ENCODE peak calls at places on chromosomes 12 and 14, in ten cellular contexts. One of them, this sample, is unnamed.

GRCh38 chr14:64997108-64997794 is 10.6 kb downstream of the FNTB start:
- DNase-seq in ELR: no peak
- DNase-seq in GM06990: no peak
- DNase-seq in NCI-H345: no peak
- DNase-seq in GM12891: no peak
- DNase-seq in choroid plexus epithelial cell: no peak
- DNase-seq in fibroblast of mammary gland: peak
- DNase-seq in DMS 273 treated with DMSO at 0.1 percent for 48 hours: no peak
- DNase-seq in GM10248: no peak
- DNase-seq in OCI-M1: no peak
- DNase-seq in this sample: peak

GRCh38 chr14:68879321-68879781 is 86.5 kb upstream of the ZFP36L1 start:
- DNase-seq in ELR: no peak
- DNase-seq in GM06990: no peak
- DNase-seq in NCI-H345: no peak
- DNase-seq in GM12891: no peak
- DNase-seq in choroid plexus epithelial cell: no peak
- DNase-seq in fibroblast of mammary gland: no peak
- DNase-seq in DMS 273 treated with DMSO at 0.1 percent for 48 hours: no peak
- DNase-seq in GM10248: no peak
- DNase-seq in OCI-M1: no peak
- DNase-seq in this sample: no peak

GRCh38 chr12:55126106-55126505 is at the start of gene OR9K2:
- DNase-seq in ELR: no peak
- DNase-seq in GM06990: no peak
- DNase-seq in NCI-H345: no peak
- DNase-seq in GM12891: no peak
- DNase-seq in choroid plexus epithelial cell: no peak
- DNase-seq in fibroblast of mammary gland: no peak
- DNase-seq in DMS 273 treated with DMSO at 0.1 percent for 48 hours: no peak
- DNase-seq in GM10248: no peak
- DNase-seq in OCI-M1: no peak
- DNase-seq in this sample: no peak

GRCh38 chr12:123056709-123057108 is 76.2 kb downstream of the ARL6IP4 start:
- DNase-seq in ELR: no peak
- DNase-seq in GM06990: no peak
- DNase-seq in NCI-H345: no peak
- DNase-seq in GM12891: no peak
- DNase-seq in choroid plexus epithelial cell: no peak
- DNase-seq in fibroblast of mammary gland: no peak
- DNase-seq in DMS 273 treated with DMSO at 0.1 percent for 48 hours: no peak
- DNase-seq in GM10248: no peak
- DNase-seq in OCI-M1: no peak
- DNase-seq in this sample: no peak

GRCh38 chr12:57182918-57183575 is 33.5 kb upstream of the NXPH4 start:
- DNase-seq in ELR: peak
- DNase-seq in GM06990: peak
- DNase-seq in NCI-H345: peak
- DNase-seq in GM12891: peak
- DNase-seq in choroid plexus epithelial cell: peak
- DNase-seq in fibroblast of mammary gland: peak
- DNase-seq in DMS 273 treated with DMSO at 0.1 percent for 48 hours: no peak
- DNase-seq in GM10248: peak
- DNase-seq in OCI-M1: peak
- DNase-seq in this sample: peak

GRCh38 chr12:58633479-58633878 is 286.8 kb downstream of the LRIG3 start:
- DNase-seq in ELR: no peak
- DNase-seq in GM06990: no peak
- DNase-seq in NCI-H345: no peak
- DNase-seq in GM12891: no peak
- DNase-seq in choroid plexus epithelial cell: peak
- DNase-seq in fibroblast of mammary gland: no peak
- DNase-seq in DMS 273 treated with DMSO at 0.1 percent for 48 hours: no peak
- DNase-seq in GM10248: no peak
- DNase-seq in OCI-M1: peak
- DNase-seq in this sample: peak

GRCh38 chr12:122874081-122874480 is 21.8 kb downstream of the VPS37B start:
- DNase-seq in ELR: no peak
- DNase-seq in GM06990: no peak
- DNase-seq in NCI-H345: no peak
- DNase-seq in GM12891: no peak
- DNase-seq in choroid plexus epithelial cell: no peak
- DNase-seq in fibroblast of mammary gland: no peak
- DNase-seq in DMS 273 treated with DMSO at 0.1 percent for 48 hours: no peak
- DNase-seq in GM10248: no peak
- DNase-seq in OCI-M1: no peak
- DNase-seq in this sample: no peak

GRCh38 chr12:101501410-101502045 is 26.4 kb downstream of the SPIC start:
- DNase-seq in ELR: no peak
- DNase-seq in GM06990: no peak
- DNase-seq in NCI-H345: no peak
- DNase-seq in GM12891: no peak
- DNase-seq in choroid plexus epithelial cell: peak
- DNase-seq in fibroblast of mammary gland: peak
- DNase-seq in DMS 273 treated with DMSO at 0.1 percent for 48 hours: no peak
- DNase-seq in GM10248: no peak
- DNase-seq in OCI-M1: peak
- DNase-seq in this sample: no peak

GRCh38 chr14:43168374-43168925 is 1338.6 kb downstream of the FSCB start:
- DNase-seq in ELR: no peak
- DNase-seq in GM06990: no peak
- DNase-seq in NCI-H345: no peak
- DNase-seq in GM12891: no peak
- DNase-seq in choroid plexus epithelial cell: no peak
- DNase-seq in fibroblast of mammary gland: no peak
- DNase-seq in DMS 273 treated with DMSO at 0.1 percent for 48 hours: no peak
- DNase-seq in GM10248: no peak
- DNase-seq in OCI-M1: no peak
- DNase-seq in this sample: no peak

GRCh38 chr12:48795550-48796455 is 6.9 kb upstream of the ADCY6 start:
- DNase-seq in ELR: peak
- DNase-seq in GM06990: no peak
- DNase-seq in NCI-H345: peak
- DNase-seq in GM12891: peak
- DNase-seq in choroid plexus epithelial cell: peak
- DNase-seq in fibroblast of mammary gland: peak
- DNase-seq in DMS 273 treated with DMSO at 0.1 percent for 48 hours: peak
- DNase-seq in GM10248: peak
- DNase-seq in OCI-M1: peak
- DNase-seq in this sample: peak

GRCh38 chr12:103647267-103647666 is 60.2 kb downstream of the STAB2 start:
- DNase-seq in ELR: peak
- DNase-seq in GM06990: no peak
- DNase-seq in NCI-H345: no peak
- DNase-seq in GM12891: no peak
- DNase-seq in choroid plexus epithelial cell: peak
- DNase-seq in fibroblast of mammary gland: peak
- DNase-seq in DMS 273 treated with DMSO at 0.1 percent for 48 hours: no peak
- DNase-seq in GM10248: no peak
- DNase-seq in OCI-M1: no peak
- DNase-seq in this sample: peak

GRCh38 chr14:67461341-67461985 is 27.1 kb downstream of the TMEM229B start:
- DNase-seq in ELR: peak
- DNase-seq in GM06990: no peak
- DNase-seq in NCI-H345: no peak
- DNase-seq in GM12891: no peak
- DNase-seq in choroid plexus epithelial cell: peak
- DNase-seq in fibroblast of mammary gland: peak
- DNase-seq in DMS 273 treated with DMSO at 0.1 percent for 48 hours: no peak
- DNase-seq in GM10248: no peak
- DNase-seq in OCI-M1: no peak
- DNase-seq in this sample: no peak

GRCh38 chr14:71324767-71325272 is 417.6 kb downstream of the PCNX1 start:
- DNase-seq in ELR: peak
- DNase-seq in GM06990: peak
- DNase-seq in NCI-H345: no peak
- DNase-seq in GM12891: no peak
- DNase-seq in choroid plexus epithelial cell: peak
- DNase-seq in fibroblast of mammary gland: peak
- DNase-seq in DMS 273 treated with DMSO at 0.1 percent for 48 hours: no peak
- DNase-seq in GM10248: peak
- DNase-seq in OCI-M1: peak
- DNase-seq in this sample: no peak

GRCh38 chr14:100842799-100843198 is 16.9 kb downstream of the MEG3 start:
- DNase-seq in ELR: peak
- DNase-seq in GM06990: no peak
- DNase-seq in NCI-H345: no peak
- DNase-seq in GM12891: no peak
- DNase-seq in choroid plexus epithelial cell: peak
- DNase-seq in fibroblast of mammary gland: peak
- DNase-seq in DMS 273 treated with DMSO at 0.1 percent for 48 hours: no peak
- DNase-seq in GM10248: no peak
- DNase-seq in OCI-M1: no peak
- DNase-seq in this sample: peak

GRCh38 chr12:47902131-47902639 is 2.6 kb downstream of the VDR start:
- DNase-seq in ELR: no peak
- DNase-seq in GM06990: no peak
- DNase-seq in NCI-H345: no peak
- DNase-seq in GM12891: no peak
- DNase-seq in choroid plexus epithelial cell: no peak
- DNase-seq in fibroblast of mammary gland: no peak
- DNase-seq in DMS 273 treated with DMSO at 0.1 percent for 48 hours: no peak
- DNase-seq in GM10248: no peak
- DNase-seq in OCI-M1: no peak
- DNase-seq in this sample: no peak

GRCh38 chr12:14138495-14138894 is 157.1 kb upstream of the GRIN2B start:
- DNase-seq in ELR: no peak
- DNase-seq in GM06990: no peak
- DNase-seq in NCI-H345: no peak
- DNase-seq in GM12891: no peak
- DNase-seq in choroid plexus epithelial cell: no peak
- DNase-seq in fibroblast of mammary gland: no peak
- DNase-seq in DMS 273 treated with DMSO at 0.1 percent for 48 hours: no peak
- DNase-seq in GM10248: no peak
- DNase-seq in OCI-M1: peak
- DNase-seq in this sample: no peak

GRCh38 chr12:53756300-53757094 is 4.7 kb upstream of the CISTR start:
- DNase-seq in ELR: no peak
- DNase-seq in GM06990: no peak
- DNase-seq in NCI-H345: no peak
- DNase-seq in GM12891: no peak
- DNase-seq in choroid plexus epithelial cell: no peak
- DNase-seq in fibroblast of mammary gland: no peak
- DNase-seq in DMS 273 treated with DMSO at 0.1 percent for 48 hours: no peak
- DNase-seq in GM10248: no peak
- DNase-seq in OCI-M1: no peak
- DNase-seq in this sample: no peak

GRCh38 chr14:83838221-83838620 is 1691.7 kb upstream of the FLRT2 start:
- DNase-seq in ELR: no peak
- DNase-seq in GM06990: no peak
- DNase-seq in NCI-H345: no peak
- DNase-seq in GM12891: no peak
- DNase-seq in choroid plexus epithelial cell: peak
- DNase-seq in fibroblast of mammary gland: no peak
- DNase-seq in DMS 273 treated with DMSO at 0.1 percent for 48 hours: no peak
- DNase-seq in GM10248: no peak
- DNase-seq in OCI-M1: no peak
- DNase-seq in this sample: no peak

GRCh38 chr14:93921001-93921797 is 5.9 kb upstream of the FAM181A start:
- DNase-seq in ELR: no peak
- DNase-seq in GM06990: no peak
- DNase-seq in NCI-H345: no peak
- DNase-seq in GM12891: no peak
- DNase-seq in choroid plexus epithelial cell: no peak
- DNase-seq in fibroblast of mammary gland: no peak
- DNase-seq in DMS 273 treated with DMSO at 0.1 percent for 48 hours: no peak
- DNase-seq in GM10248: no peak
- DNase-seq in OCI-M1: no peak
- DNase-seq in this sample: no peak

GRCh38 chr14:75861161-75861621 is 120.6 kb downstream of the TGFB3 start:
- DNase-seq in ELR: peak
- DNase-seq in GM06990: no peak
- DNase-seq in NCI-H345: no peak
- DNase-seq in GM12891: no peak
- DNase-seq in choroid plexus epithelial cell: peak
- DNase-seq in fibroblast of mammary gland: peak
- DNase-seq in DMS 273 treated with DMSO at 0.1 percent for 48 hours: no peak
- DNase-seq in GM10248: no peak
- DNase-seq in OCI-M1: peak
- DNase-seq in this sample: peak

GRCh38 chr12:109625131-109625559 is 51.6 kb downstream of the MVK start:
- DNase-seq in ELR: peak
- DNase-seq in GM06990: no peak
- DNase-seq in NCI-H345: no peak
- DNase-seq in GM12891: no peak
- DNase-seq in choroid plexus epithelial cell: peak
- DNase-seq in fibroblast of mammary gland: peak
- DNase-seq in DMS 273 treated with DMSO at 0.1 percent for 48 hours: no peak
- DNase-seq in GM10248: no peak
- DNase-seq in OCI-M1: no peak
- DNase-seq in this sample: peak